ENCODE peak calls at places on chromosome 18, in eight cellular contexts. G is A549; X is ovary; R is CD8-positive, alpha-beta T cell; S is spleen; L is right lobe of liver; N is right atrium auricular region; H is hepatocyte. U is an unnamed sample. For H3K4me1, the result is how much of the 10 kb centered on the place peaks cover.

GRCh38 chr18:55247032-55247431 is 287.8 kb upstream of the CCDC68 start:
- DNase-seq in G (no peak), X (no peak), R (no peak), S (no peak), L (no peak), N (no peak), H (no peak), U (no peak)

GRCh38 chr18:49247786-49248185 is 212.7 kb downstream of the DYM start:
- DNase-seq in G (no peak), X (no peak), R (no peak), S (no peak), L (no peak), N (no peak), H (no peak), U (no peak)

GRCh38 chr18:12750076-12750707 is 47.4 kb downstream of the PSMG2 start:
- DNase-seq in G (no peak), X (no peak), R (no peak), S (no peak), L (no peak), N (no peak), H (no peak), U (no peak)

GRCh38 chr18:24185805-24186204 is 46.9 kb downstream of the CABYR start:
- DNase-seq in G (no peak), X (no peak), R (no peak), S (no peak), L (no peak), N (no peak), H (no peak), U (no peak)

GRCh38 chr18:55534547-55534946 is 53.4 kb downstream of the TCF4 start:
- DNase-seq in G (no peak), X (no peak), R (no peak), S (no peak), L (no peak), N (no peak), H (no peak), U (no peak)

GRCh38 chr18:63131106-63131943 is 188.2 kb downstream of the BCL2 start:
- DNase-seq in G (peak), X (no peak), R (peak), S (no peak), L (no peak), N (peak), H (peak), U (no peak)

GRCh38 chr18:7778181-7778580 is 211.1 kb downstream of the PTPRM start:
- DNase-seq in G (no peak), X (no peak), R (no peak), S (no peak), L (no peak), N (no peak), H (no peak), U (no peak)

GRCh38 chr18:6975084-6975483 is 142.5 kb downstream of the LAMA1 start:
- DNase-seq in G (no peak), X (no peak), R (no peak), S (no peak), L (no peak), N (no peak), H (no peak), U (no peak)

GRCh38 chr18:57791911-57792310 is 11.2 kb downstream of the ATP8B1 start:
- DNase-seq in G (no peak), X (no peak), R (no peak), S (no peak), L (no peak), N (no peak), H (no peak), U (no peak)

GRCh38 chr18:55999641-56000040 is 411.6 kb upstream of the TCF4 start:
- DNase-seq in G (no peak), X (no peak), R (no peak), S (no peak), L (no peak), N (no peak), H (no peak), U (no peak)

GRCh38 chr18:26777316-26778053 is 88.0 kb downstream of the AQP4 start:
- DNase-seq in G (no peak), X (no peak), R (no peak), S (no peak), L (no peak), N (no peak), H (peak), U (no peak)

GRCh38 chr18:42141439-42141838 is 186.4 kb downstream of the PIK3C3 start:
- DNase-seq in G (no peak), X (no peak), R (no peak), S (no peak), L (no peak), N (no peak), H (no peak), U (no peak)

GRCh38 chr18:78813898-78814297 is 165.7 kb upstream of the SALL3 start:
- DNase-seq in G (no peak), X (no peak), R (no peak), S (peak), L (no peak), N (no peak), H (no peak), U (no peak)

GRCh38 chr18:75209129-75209951 is at the start of gene PTGR3:
- DNase-seq in G (peak), X (peak), R (peak), S (peak), L (peak), N (peak), H (peak), U (peak)

GRCh38 chr18:69044215-69044614 is 246.3 kb downstream of the CCDC102B start:
- DNase-seq in G (no peak), X (no peak), R (no peak), S (no peak), L (no peak), N (no peak), H (no peak), U (no peak)

GRCh38 chr18:28766027-28766426 is 589.1 kb upstream of the CDH2 start:
- DNase-seq in G (no peak), X (no peak), R (no peak), S (no peak), L (no peak), N (no peak), H (no peak), U (no peak)

GRCh38 chr18:76821356-76821874 is 942 bp upstream of the ZNF236 start:
- DNase-seq in G (no peak), X (no peak), R (no peak), S (no peak), L (no peak), N (no peak), H (no peak), U (no peak)

GRCh38 chr18:80143876-80144275 is 34.8 kb downstream of the ADNP2 start:
- DNase-seq in G (no peak), X (no peak), R (no peak), S (no peak), L (no peak), N (no peak), H (no peak), U (no peak)

GRCh38 chr18:67509711-67510110 is 6.8 kb downstream of the DSEL start:
- DNase-seq in G (no peak), X (no peak), R (no peak), S (no peak), L (no peak), N (no peak), H (no peak), U (no peak)

GRCh38 chr18:76488190-76488589 is 6.9 kb downstream of the ZNF516 start:
- DNase-seq in G (no peak), X (no peak), R (no peak), S (no peak), L (no peak), N (peak), H (no peak), U (no peak)

GRCh38 chr18:8703181-8703638 is 2.1 kb upstream of the MTCL1 start:
- DNase-seq in G (no peak), X (no peak), R (no peak), S (no peak), L (no peak), N (no peak), H (no peak), U (no peak)

GRCh38 chr18:55136864-55137263 is 177.6 kb upstream of the CCDC68 start:
- DNase-seq in G (no peak), X (no peak), R (no peak), S (no peak), L (no peak), N (no peak), H (no peak), U (no peak)

GRCh38 chr18:62432176-62432575 is 90.6 kb upstream of the ZCCHC2 start:
- DNase-seq in G (no peak), X (no peak), R (no peak), S (no peak), L (no peak), N (peak), H (no peak), U (no peak)

DNA sequence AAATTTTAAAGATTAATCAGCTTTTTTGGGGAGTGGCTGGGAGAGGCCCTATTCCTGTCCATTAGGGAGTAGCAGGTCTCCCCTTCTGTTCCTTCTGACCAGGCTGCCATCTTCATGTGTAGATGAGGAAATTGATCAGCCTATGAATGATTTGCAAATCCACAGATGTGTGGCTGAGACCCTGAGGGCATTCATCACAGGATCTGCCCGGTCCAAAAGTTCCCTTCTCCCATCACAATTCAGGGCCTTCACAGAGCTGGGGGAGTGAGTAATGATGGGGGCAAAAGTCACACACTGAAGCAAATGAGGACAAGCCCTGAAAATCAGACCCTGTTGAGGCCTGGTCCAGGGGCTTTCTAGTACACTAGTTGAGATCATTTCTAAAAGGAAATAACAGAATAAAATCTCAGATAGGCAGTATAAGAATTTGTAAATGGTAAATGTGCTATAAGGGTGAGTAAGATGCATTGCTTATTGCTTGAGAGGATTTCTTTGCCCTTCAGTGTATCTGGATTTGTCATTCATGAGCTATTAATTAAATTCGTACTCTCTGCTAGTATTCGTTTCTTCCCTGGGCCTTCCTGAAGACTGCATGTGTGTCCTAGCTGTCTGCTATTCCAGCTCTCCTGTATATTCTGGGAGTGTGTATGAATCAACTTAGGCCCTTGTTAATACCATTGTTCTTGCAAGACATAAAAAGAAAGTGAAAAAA is 53.2 kb downstream of the SETBP1 start:
- DNase-seq in G (no peak), X (no peak), R (no peak), S (no peak), L (no peak), N (no peak), H (no peak), U (no peak)
- H3K4me1 ChIP-seq in G (under half), X (under half), R (under half), S (half or more), L (under half), N (under half), H (under half), U (under half)

GRCh38 chr18:22998336-22998735 is 65.2 kb downstream of the RBBP8 start:
- DNase-seq in G (no peak), X (no peak), R (no peak), S (no peak), L (no peak), N (no peak), H (no peak), U (no peak)
- TF ChIP-seq CTCF in G (no peak), X (no peak), R (no peak), S (no peak), L (no peak), N (no peak), H (no peak), U (no peak)

GRCh38 chr18:51032193-51032592 is 2.2 kb downstream of the SMAD4 start:
- DNase-seq in G (no peak), X (no peak), R (no peak), S (no peak), L (no peak), N (no peak), H (no peak), U (no peak)
- H3K4me1 ChIP-seq in G (under half), X (under half), R (half or more), S (half or more), L (under half), N (under half), H (under half), U (half or more)

DNA sequence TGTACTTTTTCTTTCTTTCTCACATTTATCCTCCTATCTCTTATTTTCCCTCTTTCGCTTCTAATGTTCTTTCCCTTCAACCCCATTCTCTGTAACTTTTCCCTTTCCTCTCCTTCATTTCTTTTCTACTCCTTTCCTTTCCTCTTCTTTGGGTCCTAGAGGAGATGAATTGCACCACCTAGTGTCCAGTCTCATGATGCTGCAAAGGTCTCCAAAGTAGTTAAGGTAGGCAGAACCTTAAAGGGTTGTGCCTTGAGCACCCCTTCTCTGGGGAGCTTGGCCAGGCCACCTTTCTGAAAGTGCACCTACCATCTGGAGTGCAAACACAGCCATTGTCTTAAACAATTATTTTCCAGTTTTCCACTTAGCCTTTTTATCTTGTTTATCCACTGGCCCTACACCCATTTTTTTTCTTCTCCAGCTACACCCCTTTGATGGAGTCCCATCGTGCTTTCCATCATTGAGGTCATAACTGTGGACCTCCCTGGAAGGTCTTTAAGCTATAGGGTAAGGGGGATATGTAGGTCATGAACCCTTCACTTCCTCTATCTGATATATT is 156.0 kb downstream of the ESCO1 start:
- DNase-seq in G (peak), X (no peak), R (no peak), S (no peak), L (no peak), N (no peak), H (peak), U (no peak)
- TF ChIP-seq CTCF in G (peak), X (peak), R (no peak), S (peak), L (peak), N (peak), H (peak), U (peak)

DNA sequence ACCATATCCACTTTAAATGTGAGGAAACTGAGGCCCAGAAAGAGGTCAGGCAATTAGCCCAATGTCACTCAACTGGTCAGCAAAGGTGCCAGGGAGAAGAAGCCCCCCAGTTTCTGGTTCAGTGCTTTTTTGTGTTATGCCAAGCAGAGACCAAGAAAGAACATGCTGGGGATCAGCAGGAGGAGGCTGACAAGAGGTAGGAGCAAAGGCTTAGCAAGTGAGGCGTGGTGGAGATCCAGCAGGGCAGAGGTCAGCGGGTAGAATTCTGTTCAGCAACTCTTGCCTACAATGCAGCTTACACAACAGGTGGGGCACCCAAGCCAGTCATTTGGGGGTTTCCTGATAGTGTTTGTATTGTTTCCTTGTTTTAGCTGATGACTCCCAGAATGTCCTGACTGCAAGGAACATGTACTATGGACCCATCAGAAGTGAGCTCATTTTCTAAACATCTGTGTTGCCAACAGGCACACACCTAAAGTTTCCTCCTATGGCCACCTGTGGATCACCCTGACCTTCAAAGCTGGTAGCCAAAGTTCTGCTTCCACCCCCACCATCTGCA is 28.2 kb downstream of the LPIN2 start:
- DNase-seq in G (no peak), X (no peak), R (no peak), S (no peak), L (peak), N (no peak), H (peak), U (no peak)
- H3K4me1 ChIP-seq in G (half or more), X (under half), R (under half), S (half or more), L (under half), N (under half), H (half or more), U (half or more)

U was measured in lower lobe of right lung.